ENCODE peak calls at places on chromosomes 2 and 18, in six cellular contexts. X is GM23338, T is lung, U is astrocyte, K is AG09309, D is astrocyte of the spinal cord. E is an unnamed sample.

GRCh38 chr2:85772841-85773491 is 19.2 kb downstream of the ATOH8 start:
- DNase-seq in X (no peak), T (no peak), U (no peak), K (no peak), D (no peak), E (no peak)

GRCh38 chr2:209441541-209441940 is 17.7 kb downstream of the MAP2 start:
- DNase-seq in X (no peak), T (no peak), U (peak), K (no peak), D (peak), E (no peak)

GRCh38 chr2:40256649-40257048 is 195.2 kb downstream of the SLC8A1 start:
- DNase-seq in X (peak), T (no peak), U (no peak), K (no peak), D (no peak), E (peak)

GRCh38 chr2:7666561-7667259 is 749.5 kb downstream of the RNF144A start:
- DNase-seq in X (peak), T (no peak), U (no peak), K (no peak), D (no peak), E (peak)

GRCh38 chr2:75424936-75425619 is 135.7 kb downstream of the EVA1A start:
- DNase-seq in X (peak), T (peak), U (peak), K (no peak), D (peak), E (no peak)

GRCh38 chr2:216109962-216110614 is 940 bp downstream of the XRCC5 start:
- DNase-seq in X (peak), T (no peak), U (peak), K (peak), D (peak), E (peak)

GRCh38 chr18:13712400-13713131 is 13.8 kb downstream of the FAM210A start:
- DNase-seq in X (peak), T (no peak), U (no peak), K (no peak), D (no peak), E (no peak)

GRCh38 chr2:171578156-171578803 is 56.0 kb downstream of the CYBRD1 start:
- DNase-seq in X (no peak), T (no peak), U (no peak), K (no peak), D (no peak), E (no peak)

GRCh38 chr2:2057125-2057721 is 273.9 kb downstream of the MYT1L start:
- DNase-seq in X (peak), T (peak), U (peak), K (no peak), D (peak), E (peak)

GRCh38 chr2:176162911-176163654 is 6.0 kb downstream of the HOXD3 start:
- DNase-seq in X (peak), T (no peak), U (peak), K (no peak), D (no peak), E (no peak)

GRCh38 chr2:217074576-217075224 is 214.8 kb upstream of the TNP1 start:
- DNase-seq in X (no peak), T (no peak), U (peak), K (no peak), D (peak), E (no peak)

DNA sequence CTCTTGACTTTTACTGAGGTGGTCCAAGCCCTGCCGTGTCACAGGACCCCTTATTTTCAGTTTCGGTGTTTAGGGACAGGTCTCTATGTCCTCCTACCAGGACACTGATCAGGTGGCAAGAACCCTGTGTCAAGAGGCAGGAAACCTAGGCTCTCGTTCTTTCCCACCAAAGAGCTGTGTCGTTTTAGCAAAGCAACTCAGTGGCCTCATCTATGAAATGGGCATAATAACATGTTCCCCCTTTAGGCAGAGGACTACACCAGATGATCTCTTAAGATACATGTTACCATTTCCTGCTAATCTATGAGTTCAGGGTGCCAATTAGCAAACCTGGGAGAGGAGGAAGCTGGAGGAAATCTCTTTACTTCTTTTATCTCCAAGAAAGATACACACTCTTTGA is 1.9 kb downstream of the RAB31 start:
- DNase-seq in X (no peak), T (no peak), U (no peak), K (no peak), D (no peak), E (no peak)
- H3K4me3 ChIP-seq in X (peak), T (no peak), U (peak), K (peak), D (peak), E (peak)

GRCh38 chr18:55139307-55139706 is 180.0 kb upstream of the CCDC68 start:
- DNase-seq in X (no peak), T (no peak), U (no peak), K (no peak), D (no peak), E (no peak)

GRCh38 chr18:55137602-55138001 is 178.3 kb upstream of the CCDC68 start:
- DNase-seq in X (no peak), T (no peak), U (no peak), K (no peak), D (no peak), E (no peak)

GRCh38 chr18:55136864-55137263 is 177.6 kb upstream of the CCDC68 start:
- DNase-seq in X (no peak), T (no peak), U (peak), K (no peak), D (peak), E (no peak)

GRCh38 chr18:55138401-55138800 is 179.1 kb upstream of the CCDC68 start:
- DNase-seq in X (no peak), T (no peak), U (no peak), K (no peak), D (no peak), E (no peak)

DNA sequence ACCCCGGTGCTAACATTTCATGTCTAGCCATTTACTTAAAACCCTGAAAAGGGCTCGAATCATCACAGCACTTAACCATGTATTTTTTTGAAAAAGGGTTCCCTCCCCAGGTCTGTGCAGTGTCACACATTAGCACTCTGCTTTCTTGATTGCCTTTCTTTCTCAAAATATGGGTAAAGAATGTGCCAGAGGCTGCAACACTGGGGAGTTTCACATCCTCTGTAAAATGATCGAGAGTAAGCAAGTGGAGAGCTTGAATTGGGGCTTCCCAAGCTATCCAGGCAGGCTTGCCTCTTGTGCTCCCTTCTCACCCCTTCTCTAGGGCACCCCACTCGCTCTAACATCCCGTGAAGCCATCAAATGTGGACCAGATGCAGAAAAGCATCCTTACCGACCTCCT is 177.0 kb upstream of the CCDC68 start:
- DNase-seq in X (no peak), T (no peak), U (no peak), K (no peak), D (no peak), E (no peak)
- H3K4me3 ChIP-seq in X (no peak), T (no peak), U (no peak), K (no peak), D (no peak), E (no peak)

GRCh38 chr2:156206355-156206754 is 126.2 kb downstream of the NR4A2 start:
- DNase-seq in X (peak), T (no peak), U (no peak), K (no peak), D (no peak), E (no peak)
- H3K4me3 ChIP-seq in X (peak), T (no peak), U (no peak), K (no peak), D (no peak), E (no peak)

GRCh38 chr18:22605736-22606135 is 188.0 kb upstream of the CTAGE1 start:
- DNase-seq in X (no peak), T (no peak), U (no peak), K (no peak), D (no peak), E (no peak)

GRCh38 chr18:22603902-22604301 is 186.2 kb upstream of the CTAGE1 start:
- DNase-seq in X (no peak), T (no peak), U (no peak), K (no peak), D (no peak), E (no peak)

GRCh38 chr18:22604390-22604985 is 186.8 kb upstream of the CTAGE1 start:
- DNase-seq in X (no peak), T (peak), U (peak), K (no peak), D (peak), E (peak)

GRCh38 chr18:22606563-22607283 is 189.0 kb upstream of the CTAGE1 start:
- DNase-seq in X (peak), T (no peak), U (peak), K (no peak), D (peak), E (no peak)

DNA sequence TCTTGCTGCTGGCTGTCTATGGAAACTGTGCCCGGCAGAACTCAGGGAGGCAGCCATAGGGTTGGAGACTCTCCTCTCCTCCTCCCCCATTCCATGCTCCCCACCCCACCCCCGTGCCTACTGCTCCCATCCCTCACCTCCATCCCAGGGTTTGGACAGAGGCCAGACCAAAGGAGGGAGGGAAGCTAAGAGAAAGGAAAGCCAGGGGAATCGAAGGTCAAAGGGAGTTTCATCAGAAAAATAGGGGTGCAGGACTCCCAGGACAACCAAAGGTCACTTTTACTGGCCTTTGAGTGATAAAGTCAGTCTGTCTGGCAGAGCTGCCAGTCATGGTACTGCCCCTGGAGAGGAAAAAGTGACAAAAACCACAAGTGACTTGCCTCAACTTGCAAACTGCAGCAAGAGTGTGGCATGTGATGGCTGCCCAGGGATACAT is 187.3 kb upstream of the CTAGE1 start:
- DNase-seq in X (no peak), T (no peak), U (no peak), K (no peak), D (no peak), E (no peak)
- H3K4me3 ChIP-seq in X (no peak), T (no peak), U (no peak), K (no peak), D (no peak), E (no peak)

GRCh38 chr2:214995409-214995808 is 143.0 kb downstream of the ABCA12 start:
- DNase-seq in X (no peak), T (no peak), U (no peak), K (no peak), D (no peak), E (peak)
- H3K4me3 ChIP-seq in X (no peak), T (no peak), U (no peak), K (no peak), D (no peak), E (no peak)

GRCh38 chr2:5700551-5700950 is 8.4 kb downstream of the SOX11 start:
- DNase-seq in X (no peak), T (no peak), U (no peak), K (no peak), D (no peak), E (no peak)
- H3K4me3 ChIP-seq in X (no peak), T (no peak), U (no peak), K (no peak), D (no peak), E (no peak)

GRCh38 chr2:11687736-11688135 is 17.7 kb upstream of the NTSR2 start:
- DNase-seq in X (no peak), T (no peak), U (no peak), K (no peak), D (no peak), E (no peak)

GRCh38 chr2:11691071-11691660 is 21.2 kb upstream of the NTSR2 start:
- DNase-seq in X (no peak), T (no peak), U (no peak), K (no peak), D (no peak), E (no peak)

GRCh38 chr2:11685906-11686470 is 16.0 kb upstream of the NTSR2 start:
- DNase-seq in X (no peak), T (no peak), U (no peak), K (no peak), D (no peak), E (no peak)

GRCh38 chr2:11684894-11685460 is 15.0 kb upstream of the NTSR2 start:
- DNase-seq in X (no peak), T (no peak), U (no peak), K (no peak), D (no peak), E (no peak)

DNA sequence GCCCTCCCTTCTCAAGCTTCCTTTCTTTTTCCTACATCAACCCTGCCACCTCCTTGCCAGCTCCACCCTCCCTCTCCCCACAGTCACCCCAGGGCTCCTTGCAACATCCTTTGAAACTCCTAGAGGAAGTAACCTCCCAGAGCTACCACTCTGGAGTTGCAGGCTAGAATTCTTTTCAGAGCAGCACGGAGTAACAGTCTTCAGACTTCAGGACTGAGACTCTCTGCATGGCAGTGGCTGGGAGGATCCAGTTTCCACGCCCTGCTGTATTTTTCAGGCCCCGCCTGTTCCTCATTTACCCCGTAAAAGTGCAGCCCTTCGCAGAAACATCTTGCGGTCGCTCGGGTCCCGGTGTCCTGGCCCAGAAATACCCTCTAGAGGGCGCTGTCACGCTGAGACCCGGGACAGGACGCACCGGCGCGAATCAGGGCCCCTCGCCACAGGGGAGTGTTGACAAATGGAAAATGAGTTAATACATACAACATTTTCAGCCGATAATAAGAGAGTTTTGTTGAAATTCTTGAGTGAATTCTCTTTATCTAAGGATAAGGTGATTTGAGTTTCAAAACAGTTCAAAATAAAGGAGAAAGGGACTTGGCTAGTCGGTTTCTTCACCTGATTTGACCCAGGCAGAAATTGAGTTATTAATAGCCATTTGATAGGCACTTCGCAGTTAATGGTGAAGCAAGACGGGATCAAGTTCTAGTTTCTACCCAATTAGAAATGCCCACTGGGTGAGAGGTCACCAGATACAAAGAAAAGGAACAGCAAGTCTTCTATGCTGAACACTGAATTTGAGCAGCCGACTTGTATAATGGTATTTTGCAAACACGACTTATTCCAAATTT is 18.5 kb upstream of the NTSR2 start:
- DNase-seq in X (peak), T (peak), U (peak), K (peak), D (peak), E (peak)
- H3K4me3 ChIP-seq in X (peak), T (no peak), U (peak), K (peak), D (peak), E (no peak)

DNA sequence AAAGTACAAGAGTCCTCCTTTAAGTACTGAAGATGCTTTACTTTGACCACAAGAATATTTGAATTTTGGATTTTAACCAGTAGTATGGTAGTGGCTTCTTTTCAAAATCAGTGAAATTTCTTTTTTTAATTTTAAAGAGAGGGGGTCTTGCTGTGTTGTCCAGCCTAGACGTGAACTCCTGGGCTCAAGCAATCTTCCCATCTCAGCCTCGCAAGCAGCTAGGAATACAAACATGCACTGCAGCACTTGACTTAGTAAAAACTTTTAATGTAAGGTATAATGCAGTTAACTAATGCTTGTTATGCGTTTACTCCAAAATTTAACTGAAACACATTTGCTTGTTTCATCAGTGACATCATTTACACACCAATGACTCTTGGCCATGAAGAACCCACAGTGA is 49.6 kb downstream of the EML4 start:
- DNase-seq in X (no peak), T (no peak), U (no peak), K (no peak), D (no peak), E (no peak)
- H3K4me3 ChIP-seq in X (no peak), T (no peak), U (no peak), K (no peak), D (no peak), E (no peak)

DNA sequence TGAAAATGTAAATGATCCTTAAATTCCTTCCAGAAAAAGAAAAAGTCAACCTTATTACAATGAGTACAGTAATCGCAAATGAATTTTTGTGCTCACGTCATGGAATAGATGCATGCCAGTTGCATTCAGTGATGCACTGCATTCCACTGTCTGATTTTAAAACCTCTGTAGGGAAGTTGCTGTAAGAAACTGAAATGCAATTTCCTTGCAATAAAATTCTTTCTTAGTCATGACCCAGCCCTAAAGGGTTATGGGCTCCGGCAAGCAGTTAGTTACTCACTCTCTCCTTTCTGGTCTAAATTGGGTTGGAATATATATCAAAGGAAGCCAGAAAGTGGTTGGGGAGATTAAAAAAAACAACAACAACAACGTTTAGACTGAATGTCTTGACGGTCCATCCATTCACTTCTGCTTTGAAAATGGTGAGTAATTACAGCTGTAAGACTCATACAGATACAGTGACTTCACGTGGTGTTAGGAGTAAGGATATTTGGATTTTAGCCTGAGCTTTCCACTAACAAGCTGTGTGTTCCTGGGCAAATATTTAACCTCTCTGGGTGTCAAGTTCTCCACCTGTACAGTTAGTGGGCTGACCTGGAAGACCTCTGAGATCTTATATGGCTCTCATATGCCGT is 8.6 kb upstream of the RND3 start:
- DNase-seq in X (no peak), T (no peak), U (peak), K (peak), D (peak), E (no peak)
- H3K4me3 ChIP-seq in X (no peak), T (no peak), U (peak), K (peak), D (no peak), E (no peak)